ENCODE peak calls at places on chromosome 1, in eight cellular contexts. J is Panc1; Z is A549; T is psoas muscle; K is CD8-positive, alpha-beta memory T cell; O is IMR-90; B is H9; Y is left ventricle myocardium inferior. U is an unnamed sample. For H3K4me1, the result is how much of the 10 kb centered on the place peaks cover.

GRCh38 chr1:21097744-21098143 is 79.0 kb downstream of the EIF4G3 start:
- DNase-seq in K (no peak), Z (no peak), T (no peak), O (no peak), Y (no peak), B (no peak), J (no peak), U (no peak)

GRCh38 chr1:6012529-6013318 is 20.5 kb upstream of the NPHP4 start:
- DNase-seq in J (no peak), Y (peak), O (no peak), Z (no peak), K (peak), B (no peak), T (no peak), U (peak)

GRCh38 chr1:59672851-59673574 is 141.7 kb upstream of the HOOK1 start:
- DNase-seq in J (no peak), O (peak), Z (peak), B (peak), Y (no peak), K (no peak), T (no peak), U (no peak)

GRCh38 chr1:167238713-167239112 is 18.0 kb downstream of the POU2F1 start:
- DNase-seq in T (no peak), K (no peak), Z (no peak), O (no peak), Y (no peak), B (no peak), J (no peak), U (no peak)

GRCh38 chr1:174743654-174744561 is 255.8 kb upstream of the CACYBP start:
- DNase-seq in Y (no peak), B (no peak), K (peak), Z (peak), T (no peak), O (peak), J (peak), U (no peak)

GRCh38 chr1:15171271-15171908 is 17.8 kb downstream of the TMEM51 start:
- DNase-seq in O (no peak), Y (no peak), T (no peak), B (no peak), Z (no peak), K (no peak), J (no peak), U (no peak)

GRCh38 chr1:81949421-81949820 is 148.7 kb downstream of the ADGRL2 start:
- DNase-seq in B (no peak), O (no peak), K (no peak), Y (no peak), Z (no peak), J (no peak), T (no peak), U (no peak)

GRCh38 chr1:154474802-154475201 is 27.2 kb upstream of the TDRD10 start:
- DNase-seq in T (no peak), Z (peak), B (no peak), K (no peak), O (peak), Y (no peak), J (no peak), U (no peak)

GRCh38 chr1:208173749-208174148 is 70.4 kb downstream of the PLXNA2 start:
- DNase-seq in J (no peak), O (no peak), T (no peak), Z (no peak), Y (no peak), B (no peak), K (no peak), U (no peak)

GRCh38 chr1:156667610-156667967 is 9.6 kb downstream of the NES start:
- DNase-seq in O (peak), J (no peak), Z (no peak), B (no peak), K (no peak), T (peak), Y (peak), U (no peak)

GRCh38 chr1:156669794-156670193 is 7.4 kb downstream of the NES start:
- DNase-seq in J (no peak), T (no peak), K (no peak), Y (no peak), B (no peak), Z (no peak), O (no peak), U (no peak)

GRCh38 chr1:156668801-156669637 is 8.2 kb downstream of the NES start:
- DNase-seq in Z (no peak), Y (no peak), K (no peak), T (no peak), J (no peak), O (no peak), B (peak), U (no peak)

GRCh38 chr1:156666862-156667609 is 10.2 kb downstream of the NES start:
- DNase-seq in J (no peak), K (no peak), B (no peak), Y (no peak), Z (no peak), O (no peak), T (peak), U (no peak)

DNA sequence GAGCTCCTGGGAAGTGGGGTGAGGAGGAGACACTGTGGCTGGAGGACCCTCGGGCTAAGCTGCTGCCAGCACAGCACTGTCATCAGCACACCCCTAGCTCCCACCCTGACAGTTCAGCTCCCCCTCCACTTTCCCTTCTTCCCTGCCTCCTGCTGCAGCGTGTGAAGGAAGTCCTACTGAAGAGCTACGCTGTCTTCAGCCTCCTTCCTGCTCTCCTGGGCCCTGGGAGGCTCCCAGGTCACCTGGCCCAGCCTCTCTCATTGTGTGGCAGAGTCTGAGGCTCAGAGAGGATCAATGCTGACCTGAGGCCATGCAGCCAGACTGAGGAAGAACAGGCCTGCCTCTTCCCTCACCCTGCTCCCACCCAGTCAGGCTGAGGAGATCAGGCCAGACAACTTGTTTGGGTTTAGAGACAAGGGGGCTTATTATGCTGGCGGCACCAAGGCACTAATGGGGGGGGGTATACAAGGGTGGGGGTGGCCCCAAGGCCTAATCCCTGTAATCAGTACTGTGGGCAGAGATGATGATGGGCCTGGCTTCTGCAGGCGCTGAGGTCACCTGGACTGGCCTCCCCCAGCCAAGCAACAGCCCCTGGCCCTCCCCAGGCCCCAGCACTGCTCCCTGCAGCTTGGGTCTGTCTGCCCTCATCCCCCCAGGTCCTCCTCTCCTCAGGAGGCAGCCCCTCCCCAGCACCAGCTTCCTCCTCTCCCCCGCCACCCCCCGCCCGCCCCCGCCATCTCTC is 9.1 kb downstream of the NES start:
- DNase-seq in J (no peak), O (no peak), B (peak), Z (no peak), Y (no peak), T (no peak), K (no peak), U (no peak)
- H3K4me1 ChIP-seq in J (half or more), O (under half), B (under half), Z (under half), Y (half or more), T (half or more), K (under half), U (under half)

GRCh38 chr1:172832332-172832731 is 173.4 kb downstream of the FASLG start:
- DNase-seq in Z (no peak), O (no peak), K (no peak), Y (no peak), J (no peak), T (no peak), B (no peak), U (no peak)
- H3K4me1 ChIP-seq in Z (under half), O (under half), K (under half), Y (under half), J (under half), T (under half), B (under half), U (under half)

GRCh38 chr1:222461941-222462340 is 86.0 kb downstream of the HHIPL2 start:
- DNase-seq in T (no peak), J (no peak), Z (no peak), O (no peak), K (no peak), Y (no peak), B (no peak), U (no peak)
- H3K4me1 ChIP-seq in T (under half), J (under half), Z (under half), O (under half), K (under half), Y (under half), B (under half), U (under half)

DNA sequence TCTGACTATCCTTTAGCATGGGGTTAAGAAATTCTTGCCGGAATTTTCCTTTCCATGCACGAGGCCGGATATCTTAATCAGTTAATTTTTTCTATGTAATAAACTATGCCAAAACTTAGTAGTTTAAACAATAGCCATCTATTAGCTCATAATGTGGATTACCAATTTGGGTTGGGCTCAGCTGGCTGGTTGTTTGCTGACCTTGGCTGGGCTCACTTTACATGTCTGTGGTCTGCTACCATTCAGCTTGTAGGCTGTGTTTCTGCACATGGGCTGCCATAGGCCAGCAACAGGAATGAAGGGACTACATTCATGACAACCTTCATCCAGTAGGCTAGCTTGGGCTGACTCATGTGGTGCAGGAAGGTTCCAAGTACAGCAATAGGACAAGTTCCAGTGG is 56.0 kb upstream of the NTPCR start:
- DNase-seq in Y (no peak), B (no peak), Z (no peak), T (no peak), O (no peak), K (no peak), J (no peak), U (no peak)
- H3K4me1 ChIP-seq in Y (under half), B (under half), Z (under half), T (under half), O (under half), K (under half), J (under half), U (under half)

DNA sequence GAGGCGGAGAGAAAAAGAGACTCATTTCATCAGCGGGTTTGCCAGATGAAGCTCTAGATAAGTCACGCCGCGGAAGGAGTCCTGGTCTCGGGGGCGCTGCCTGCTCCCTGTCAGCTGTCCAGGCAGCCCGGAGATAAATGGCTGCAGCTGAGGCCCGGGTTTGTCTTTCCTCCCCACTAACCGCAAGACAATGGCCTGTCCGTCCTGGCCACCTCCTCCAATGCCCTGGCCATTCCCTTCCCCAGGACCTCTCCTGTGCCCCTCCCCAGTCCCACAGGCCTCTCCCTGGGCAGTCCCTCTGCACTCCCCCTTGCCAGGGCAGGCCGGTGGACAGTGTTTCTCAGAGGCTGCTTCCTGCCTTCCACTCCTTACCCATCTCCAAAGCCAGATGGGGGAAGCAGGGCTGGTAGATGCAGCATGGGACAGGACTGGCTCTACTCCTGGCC is 55.1 kb downstream of the LRRN2 start:
- DNase-seq in Y (no peak), K (no peak), T (no peak), O (no peak), J (no peak), B (no peak), Z (no peak), U (no peak)
- H3K4me1 ChIP-seq in Y (under half), K (under half), T (under half), O (under half), J (under half), B (under half), Z (under half), U (under half)

GRCh38 chr1:43992232-43992995 is 1.0 kb downstream of the CCDC24 start:
- DNase-seq in J (no peak), Y (no peak), O (no peak), K (no peak), Z (no peak), T (no peak), B (no peak), U (no peak)
- H3K4me1 ChIP-seq in J (under half), Y (under half), O (under half), K (under half), Z (under half), T (under half), B (under half), U (under half)

DNA sequence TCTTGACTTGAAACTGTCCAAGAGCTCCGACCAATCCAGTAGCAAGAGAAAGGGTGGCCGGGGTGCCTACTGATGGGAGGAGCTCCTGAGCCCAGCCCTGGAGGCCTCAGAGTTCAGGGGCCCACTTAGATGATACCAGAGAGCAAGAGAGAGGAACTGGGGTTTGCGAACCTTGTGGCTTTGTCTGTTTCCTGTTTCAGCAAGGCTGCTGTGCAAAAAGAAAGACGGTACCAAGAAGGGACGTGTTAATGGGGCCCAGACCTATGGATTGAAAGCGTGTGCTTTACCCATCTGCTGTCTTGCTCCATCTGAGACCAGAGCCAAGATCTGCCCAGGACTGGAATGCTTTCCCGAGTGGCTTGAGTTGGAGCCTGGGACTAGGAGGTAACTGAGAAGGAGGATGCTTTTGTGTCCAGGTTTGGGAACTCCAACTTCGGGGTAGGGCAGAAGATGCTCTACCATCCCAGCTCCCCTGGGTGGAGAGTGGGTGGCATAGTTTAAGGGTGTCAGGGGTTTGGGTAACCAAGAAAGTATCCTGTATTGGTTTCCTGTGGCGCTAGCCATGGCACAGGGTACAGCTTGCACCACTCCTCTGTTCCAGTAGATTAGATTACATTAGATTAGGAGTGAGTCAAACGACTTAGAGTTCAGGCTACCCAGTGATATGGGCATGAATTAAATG is at the start of gene TRAF3IP3:
- DNase-seq in T (no peak), J (no peak), O (no peak), Y (no peak), Z (no peak), B (no peak), K (peak), U (no peak)
- H3K4me1 ChIP-seq in T (under half), J (under half), O (under half), Y (under half), Z (under half), B (under half), K (half or more), U (under half)

GRCh38 chr1:227841141-227841540 is 25.7 kb downstream of the PRSS38 start:
- DNase-seq in O (no peak), Y (no peak), K (no peak), J (no peak), T (no peak), B (no peak), Z (no peak), U (no peak)

GRCh38 chr1:227838181-227838580 is 22.7 kb downstream of the PRSS38 start:
- DNase-seq in T (no peak), Z (no peak), Y (no peak), O (no peak), B (no peak), J (no peak), K (no peak), U (no peak)
- H3K4me1 ChIP-seq in T (under half), Z (under half), Y (under half), O (under half), B (under half), J (under half), K (under half), U (under half)

U was measured in right lobe of liver.